ENCODE peak calls at places on chromosomes 3 and 15, in six cellular contexts. W is GM12865; O is cardiac muscle cell; N is fibroblast of lung; L is RCC 7860; H is stimulated activated CD4-positive, alpha-beta T cell treated with anti-CD3 and anti-CD28 coated beads, Interleukin-12 subunit alpha, Interleukin-12 subunit beta, amount 100 ng/mL, for 48 hours. B is an unnamed sample.

GRCh38 chr15:60751985-60752952 is 273.3 kb upstream of the ICE2 start:
- DNase-seq in W (no peak), O (peak; percentile 90), N (peak; percentile 62), L (no peak), H (no peak), B (peak; percentile 27)

GRCh38 chr15:52503788-52504496 is 24.7 kb downstream of the MYO5A start:
- DNase-seq in W (peak; percentile 74), O (peak; percentile 14), N (peak; percentile 84), L (no peak), H (no peak), B (no peak)

GRCh38 chr15:101438482-101439284 is 50.8 kb downstream of the PCSK6 start:
- DNase-seq in W (no peak), O (no peak), N (no peak), L (no peak), H (no peak), B (no peak)

GRCh38 chr3:107810195-107811071 is 280.4 kb downstream of the CD47 start:
- DNase-seq in W (no peak), O (no peak), N (peak; percentile 28), L (peak; percentile 49), H (no peak), B (no peak)

GRCh38 chr3:126152458-126152857 is 27.9 kb downstream of the ALDH1L1 start:
- DNase-seq in W (no peak), O (no peak), N (no peak), L (no peak), H (no peak), B (no peak)

GRCh38 chr15:39118510-39118909 is 462.4 kb upstream of the THBS1 start:
- DNase-seq in W (no peak), O (peak; percentile 89), N (peak; percentile 94), L (no peak), H (no peak), B (no peak)

GRCh38 chr3:124438813-124439212 is 291.4 kb upstream of the UMPS start:
- DNase-seq in W (no peak), O (no peak), N (no peak), L (no peak), H (no peak), B (no peak)

GRCh38 chr3:72810659-72811434 is 37.4 kb downstream of the SHQ1 start:
- DNase-seq in W (no peak), O (peak; percentile 7), N (no peak), L (no peak), H (no peak), B (no peak)

GRCh38 chr3:120357807-120358206 is 8.7 kb upstream of the LRRC58 start:
- DNase-seq in W (no peak), O (no peak), N (no peak), L (no peak), H (no peak), B (no peak)

GRCh38 chr3:8458235-8458634 is 43.4 kb upstream of the LMCD1 start:
- DNase-seq in W (no peak), O (no peak), N (peak; percentile 93), L (no peak), H (no peak), B (no peak)

GRCh38 chr3:31077021-31077601 is 182.7 kb upstream of the GADL1 start:
- DNase-seq in W (peak; percentile 7), O (peak; percentile 72), N (peak; percentile 97), L (peak; percentile 98), H (peak; percentile 40), B (no peak)

GRCh38 chr15:63369296-63369695 is 12.3 kb downstream of the CA12 start:
- DNase-seq in W (no peak), O (no peak), N (no peak), L (no peak), H (no peak), B (no peak)

GRCh38 chr3:37703633-37704032 is 158.0 kb upstream of the CTDSPL start:
- DNase-seq in W (no peak), O (peak; percentile 37), N (peak; percentile 20), L (no peak), H (no peak), B (no peak)

GRCh38 chr3:151796105-151796705 is 17.7 kb upstream of the AADAC start:
- DNase-seq in W (no peak), O (peak; percentile 58), N (peak; percentile 52), L (no peak), H (no peak), B (no peak)

GRCh38 chr3:108091498-108092259 is 848 bp upstream of the CD47 start:
- DNase-seq in W (no peak), O (no peak), N (peak; percentile 35), L (peak; percentile 33), H (no peak), B (no peak)

GRCh38 chr15:57600197-57600596 is 8.5 kb downstream of the MYZAP start:
- DNase-seq in W (no peak), O (no peak), N (no peak), L (no peak), H (no peak), B (no peak)

GRCh38 chr3:170584585-170585007 is 1.3 kb downstream of the SLC7A14 start:
- DNase-seq in W (peak; percentile 43), O (peak; percentile 76), N (peak; percentile 56), L (no peak), H (peak; percentile 42), B (peak; percentile 24)

GRCh38 chr3:143707848-143708247 is 140.4 kb downstream of the SLC9A9 start:
- DNase-seq in W (no peak), O (peak; percentile 7), N (peak; percentile 27), L (no peak), H (no peak), B (no peak)

GRCh38 chr3:136171097-136171542 is 25.0 kb downstream of the MSL2 start:
- DNase-seq in W (no peak), O (no peak), N (peak; percentile 38), L (peak; percentile 44), H (no peak), B (no peak)

GRCh38 chr3:87810427-87810826 is 248.4 kb downstream of the CGGBP1 start:
- DNase-seq in W (no peak), O (no peak), N (peak; percentile 11), L (no peak), H (no peak), B (no peak)

GRCh38 chr15:96049766-96050165 is 280.7 kb upstream of the NR2F2 start:
- DNase-seq in W (no peak), O (no peak), N (no peak), L (no peak), H (no peak), B (no peak)

GRCh38 chr15:68642491-68642845 is 63.7 kb downstream of the CORO2B start:
- DNase-seq in W (no peak), O (no peak), N (no peak), L (no peak), H (no peak), B (no peak)